ENCODE peak calls at places on chromosomes 12 and 14, in seven cellular contexts. R is endothelial cell of umbilical vein, X is fibroblast of mammary gland, C is foreskin fibroblast, V is GM13976, O is tibial artery, Q is progenitor cell of endocrine pancreas. Z is an unnamed sample.

GRCh38 chr14:59213368-59214315 is 25.2 kb downstream of the DAAM1 start:
- DNase-seq in R (no peak), X (peak; percentile 6), C (peak; percentile 3), V (no peak), O (no peak), Q (no peak), Z (no peak)

GRCh38 chr12:68970951-68971350 is 38.0 kb upstream of the CPM start:
- DNase-seq in R (no peak), X (no peak), C (no peak), V (no peak), O (no peak), Q (no peak), Z (no peak)

GRCh38 chr14:80215756-80216581 is 4.7 kb upstream of the DIO2 start:
- DNase-seq in R (no peak), X (peak; percentile 80), C (no peak), V (no peak), O (no peak), Q (no peak), Z (no peak)

GRCh38 chr12:123938679-123939480 is 33.8 kb downstream of the CCDC92 start:
- DNase-seq in R (no peak), X (peak; percentile 6), C (no peak), V (no peak), O (no peak), Q (no peak), Z (no peak)

GRCh38 chr12:105317942-105318614 is 12.4 kb upstream of the C12orf75 start:
- DNase-seq in R (no peak), X (no peak), C (no peak), V (no peak), O (no peak), Q (no peak), Z (no peak)

GRCh38 chr12:9961901-9962300 is 9.3 kb upstream of the CLEC12A start:
- DNase-seq in R (no peak), X (no peak), C (no peak), V (no peak), O (no peak), Q (no peak), Z (no peak)

GRCh38 chr12:49703647-49704137 is 3.5 kb downstream of the FMNL3 start:
- DNase-seq in R (peak; percentile 49), X (peak; percentile 88), C (peak; percentile 65), V (peak; percentile 63), O (no peak), Q (no peak), Z (peak; percentile 65)

GRCh38 chr12:128076188-128076587 is 190.8 kb upstream of the TMEM132C start:
- DNase-seq in R (no peak), X (peak; percentile 70), C (no peak), V (no peak), O (no peak), Q (no peak), Z (no peak)

GRCh38 chr12:122641976-122642375 is 61.2 kb downstream of the HCAR2 start:
- DNase-seq in R (no peak), X (peak; percentile 80), C (peak; percentile 72), V (no peak), O (no peak), Q (no peak), Z (no peak)

GRCh38 chr12:62813031-62813829 is 121.7 kb downstream of the PPM1H start:
- DNase-seq in R (peak; percentile 68), X (peak; percentile 70), C (peak; percentile 57), V (peak; percentile 57), O (peak; percentile 57), Q (no peak), Z (peak; percentile 59)

GRCh38 chr14:65356327-65356836 is 56.1 kb upstream of the FUT8 start:
- DNase-seq in R (peak; percentile 51), X (peak; percentile 96), C (peak; percentile 80), V (no peak), O (no peak), Q (no peak), Z (no peak)

GRCh38 chr14:79734151-79734550 is 477.2 kb downstream of the DIO2 start:
- DNase-seq in R (no peak), X (no peak), C (no peak), V (no peak), O (no peak), Q (no peak), Z (no peak)

GRCh38 chr12:133220521-133220920 is 15.2 kb downstream of the ANHX start:
- DNase-seq in R (no peak), X (no peak), C (no peak), V (no peak), O (no peak), Q (no peak), Z (no peak)

GRCh38 chr12:5967645-5968415 is 22.8 kb upstream of the ANO2 start:
- DNase-seq in R (no peak), X (no peak), C (no peak), V (no peak), O (no peak), Q (no peak), Z (no peak)

GRCh38 chr14:103188691-103189480 is 65.6 kb downstream of the TNFAIP2 start:
- DNase-seq in R (peak; percentile 23), X (no peak), C (no peak), V (peak; percentile 47), O (no peak), Q (peak; percentile 46), Z (peak; percentile 63)

GRCh38 chr14:22998324-22999012 is 11.5 kb downstream of the C14orf93 start:
- DNase-seq in R (no peak), X (no peak), C (no peak), V (no peak), O (no peak), Q (no peak), Z (no peak)

GRCh38 chr12:26318661-26319068 is 123.3 kb downstream of the SSPN start:
- DNase-seq in R (peak; percentile 44), X (peak; percentile 97), C (peak; percentile 81), V (peak; percentile 29), O (peak; percentile 38), Q (no peak), Z (peak; percentile 44)

DNA sequence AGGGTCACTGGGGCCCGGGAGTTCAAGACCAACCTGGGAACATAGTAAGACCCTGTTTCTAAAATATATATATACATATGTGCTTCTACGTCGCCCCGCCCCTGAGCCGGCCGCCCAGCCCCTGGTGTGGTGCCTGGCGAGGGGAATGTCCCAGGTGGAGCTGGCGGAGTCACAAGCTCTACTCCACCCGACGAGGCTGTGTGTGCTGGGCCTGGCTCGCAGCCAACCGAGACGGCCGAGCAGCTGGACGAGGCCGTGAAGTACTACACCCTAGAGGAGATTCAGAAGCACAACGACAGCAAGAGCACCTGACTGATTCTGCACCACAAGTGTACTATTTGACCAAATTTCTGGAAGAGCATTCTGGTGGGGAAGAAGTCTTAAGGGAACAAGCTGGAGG is 22.1 kb upstream of the ITPK1 start:
- DNase-seq in R (no peak), X (no peak), C (no peak), V (no peak), O (no peak), Q (no peak), Z (no peak)
- TF ChIP-seq CTCF in R (no peak), X (no peak), C (no peak), V (no peak), O (no peak), Q (no peak), Z (no peak)

DNA sequence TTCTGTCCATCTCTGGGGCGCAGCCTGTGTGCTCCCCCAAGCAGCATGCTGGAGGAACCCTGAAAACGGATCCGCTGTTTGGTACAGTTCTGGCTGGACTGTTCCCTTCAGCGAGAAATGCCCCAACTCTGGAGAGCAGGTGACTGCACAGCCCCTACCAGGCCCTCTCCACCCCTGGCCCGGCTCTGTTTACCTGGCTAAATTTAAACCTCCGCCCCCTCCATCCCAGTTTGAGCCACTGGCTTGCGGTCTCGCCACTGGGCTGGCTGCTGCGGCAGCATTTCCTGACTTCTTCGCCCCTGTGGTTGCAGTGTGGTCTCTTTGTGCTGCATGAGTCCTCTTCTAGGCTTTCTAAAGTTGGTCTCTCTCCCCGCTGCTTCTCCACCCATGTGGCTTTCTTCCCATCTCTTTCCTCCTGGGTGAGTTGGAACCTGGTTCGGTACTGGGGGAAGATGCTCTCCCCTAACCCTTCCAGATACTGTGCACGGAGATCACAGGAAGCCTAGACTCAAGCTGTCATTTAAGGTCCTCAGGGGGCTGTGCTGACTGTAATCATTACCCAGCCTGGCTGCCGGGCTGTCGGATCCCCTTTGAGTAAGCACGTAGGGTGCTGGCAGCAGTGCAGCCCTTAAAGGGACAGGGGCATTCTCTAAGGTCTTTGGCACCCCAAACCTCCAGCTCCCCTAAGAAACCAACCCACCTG is 60.6 kb downstream of the FBXL14 start:
- DNase-seq in R (no peak), X (peak; percentile 44), C (no peak), V (peak; percentile 70), O (no peak), Q (no peak), Z (peak; percentile 74)
- TF ChIP-seq CTCF in R (no peak), X (no peak), C (no peak), V (no peak), O (no peak), Q (no peak), Z (no peak)

DNA sequence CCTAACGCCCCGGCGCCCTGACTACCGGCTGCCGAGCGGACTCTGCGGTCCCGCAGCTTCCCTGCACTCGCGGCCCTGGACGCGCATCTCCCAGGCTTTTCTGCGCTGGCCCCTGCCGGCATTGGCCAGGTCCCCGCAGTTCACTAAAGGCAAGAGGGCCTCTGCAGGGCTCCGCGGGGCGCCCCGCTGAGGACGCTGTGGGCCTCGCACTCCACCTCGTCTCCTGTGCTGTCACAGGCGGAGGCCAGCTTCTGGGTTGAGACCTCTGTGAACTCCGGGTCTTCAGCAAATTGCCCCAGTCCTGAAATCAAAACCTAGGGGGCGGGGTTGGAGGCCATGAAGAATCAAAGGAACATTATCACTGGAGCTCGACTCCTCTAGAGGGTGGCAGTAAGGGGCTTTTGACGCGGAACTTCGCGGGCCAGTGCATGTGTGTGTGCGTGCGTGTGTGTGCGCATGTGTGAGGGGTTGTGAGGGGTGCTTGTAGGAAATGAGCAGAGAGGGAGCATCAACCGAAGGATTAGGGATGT is 68.5 kb upstream of the CAPRIN2 start:
- DNase-seq in R (no peak), X (peak; percentile 32), C (no peak), V (peak; percentile 55), O (no peak), Q (peak; percentile 73), Z (peak; percentile 41)
- TF ChIP-seq CTCF in R (no peak), X (no peak), C (peak; percentile 21), V (peak; percentile 29), O (no peak), Q (peak; percentile 74), Z (peak; percentile 36)

GRCh38 chr12:109899783-109900751 is at the start of gene TCHP:
- DNase-seq in R (peak; percentile 93), X (peak; percentile 86), C (peak; percentile 88), V (peak; percentile 90), O (peak; percentile 88), Q (peak; percentile 57), Z (peak; percentile 92)
- TF ChIP-seq CTCF in R (peak; percentile 27), X (peak; percentile 36), C (peak; percentile 40), V (peak; percentile 54), O (no peak), Q (peak; percentile 21), Z (peak; percentile 46)

GRCh38 chr12:12788675-12789368 is 3.4 kb downstream of the APOLD1 start:
- DNase-seq in R (peak; percentile 76), X (peak; percentile 87), C (peak; percentile 66), V (peak; percentile 66), O (peak; percentile 52), Q (no peak), Z (peak; percentile 74)

GRCh38 chr12:12791756-12792346 is 6.4 kb downstream of the APOLD1 start:
- DNase-seq in R (no peak), X (peak; percentile 30), C (no peak), V (no peak), O (no peak), Q (no peak), Z (no peak)

GRCh38 chr12:12792421-12792820 is 7.0 kb downstream of the APOLD1 start:
- DNase-seq in R (no peak), X (no peak), C (no peak), V (no peak), O (no peak), Q (no peak), Z (no peak)

GRCh38 chr12:12788131-12788530 is 2.7 kb downstream of the APOLD1 start:
- DNase-seq in R (peak; percentile 37), X (peak; percentile 17), C (no peak), V (no peak), O (no peak), Q (no peak), Z (no peak)

GRCh38 chr12:12790956-12791355 is 5.5 kb downstream of the APOLD1 start:
- DNase-seq in R (no peak), X (no peak), C (no peak), V (no peak), O (no peak), Q (no peak), Z (no peak)
- TF ChIP-seq CTCF in R (no peak), X (no peak), C (no peak), V (no peak), O (no peak), Q (no peak), Z (no peak)

Z was measured in GM20000.